ENCODE peak calls at places on chromosomes 6 and 20, in nine cellular contexts. One of them, this sample, is unnamed.

GRCh38 chr6:37017606-37018005 is 12.2 kb downstream of the FGD2 start:
- DNase-seq in LHCN-M2: no peak
- DNase-seq in cardiac fibroblast: no peak
- DNase-seq in glomerular endothelial cell: no peak
- DNase-seq in glutamatergic neuron: no peak
- DNase-seq in NCI-H1436: no peak
- DNase-seq in H7: no peak
- DNase-seq in GM20000: no peak
- DNase-seq in naive thymus-derived CD8-positive, alpha-beta T cell: no peak
- DNase-seq in this sample: no peak

GRCh38 chr6:3079700-3080099 is 11.4 kb downstream of the RIPK1 start:
- DNase-seq in cardiac fibroblast: no peak
- DNase-seq in GM20000: no peak
- DNase-seq in glomerular endothelial cell: no peak
- DNase-seq in glutamatergic neuron: no peak
- DNase-seq in LHCN-M2: no peak
- DNase-seq in H7: no peak
- DNase-seq in NCI-H1436: no peak
- DNase-seq in naive thymus-derived CD8-positive, alpha-beta T cell: no peak
- DNase-seq in this sample: no peak

GRCh38 chr6:37696841-37697735 is 595 bp downstream of the MDGA1 start:
- DNase-seq in LHCN-M2: peak
- DNase-seq in H7: peak
- DNase-seq in naive thymus-derived CD8-positive, alpha-beta T cell: peak
- DNase-seq in GM20000: peak
- DNase-seq in glomerular endothelial cell: no peak
- DNase-seq in glutamatergic neuron: no peak
- DNase-seq in cardiac fibroblast: peak
- DNase-seq in NCI-H1436: no peak
- DNase-seq in this sample: peak

GRCh38 chr6:142551145-142551811 is 249.5 kb downstream of the ADGRG6 start:
- DNase-seq in LHCN-M2: peak
- DNase-seq in GM20000: no peak
- DNase-seq in glutamatergic neuron: no peak
- DNase-seq in NCI-H1436: no peak
- DNase-seq in glomerular endothelial cell: no peak
- DNase-seq in naive thymus-derived CD8-positive, alpha-beta T cell: peak
- DNase-seq in cardiac fibroblast: peak
- DNase-seq in H7: no peak
- DNase-seq in this sample: peak

GRCh38 chr20:44370639-44371218 is 15.2 kb downstream of the HNF4A start:
- DNase-seq in glutamatergic neuron: no peak
- DNase-seq in NCI-H1436: no peak
- DNase-seq in naive thymus-derived CD8-positive, alpha-beta T cell: no peak
- DNase-seq in H7: no peak
- DNase-seq in GM20000: no peak
- DNase-seq in glomerular endothelial cell: no peak
- DNase-seq in cardiac fibroblast: no peak
- DNase-seq in LHCN-M2: no peak
- DNase-seq in this sample: no peak

GRCh38 chr20:856361-856775 is 22.9 kb downstream of the FAM110A start:
- DNase-seq in H7: no peak
- DNase-seq in glomerular endothelial cell: no peak
- DNase-seq in GM20000: no peak
- DNase-seq in LHCN-M2: peak
- DNase-seq in glutamatergic neuron: no peak
- DNase-seq in NCI-H1436: no peak
- DNase-seq in cardiac fibroblast: peak
- DNase-seq in naive thymus-derived CD8-positive, alpha-beta T cell: peak
- DNase-seq in this sample: no peak

GRCh38 chr20:1324598-1325172 is 4.3 kb downstream of the SDCBP2 start:
- DNase-seq in glutamatergic neuron: no peak
- DNase-seq in H7: no peak
- DNase-seq in cardiac fibroblast: peak
- DNase-seq in glomerular endothelial cell: no peak
- DNase-seq in naive thymus-derived CD8-positive, alpha-beta T cell: peak
- DNase-seq in GM20000: peak
- DNase-seq in NCI-H1436: no peak
- DNase-seq in LHCN-M2: peak
- DNase-seq in this sample: no peak

GRCh38 chr6:97669191-97669651 is 386.2 kb upstream of the MMS22L start:
- DNase-seq in NCI-H1436: no peak
- DNase-seq in H7: peak
- DNase-seq in naive thymus-derived CD8-positive, alpha-beta T cell: no peak
- DNase-seq in GM20000: peak
- DNase-seq in cardiac fibroblast: peak
- DNase-seq in glomerular endothelial cell: no peak
- DNase-seq in LHCN-M2: peak
- DNase-seq in glutamatergic neuron: peak
- DNase-seq in this sample: peak

GRCh38 chr20:39607124-39607523 is 645.0 kb downstream of the DHX35 start:
- DNase-seq in NCI-H1436: no peak
- DNase-seq in naive thymus-derived CD8-positive, alpha-beta T cell: no peak
- DNase-seq in GM20000: no peak
- DNase-seq in glutamatergic neuron: no peak
- DNase-seq in LHCN-M2: no peak
- DNase-seq in H7: no peak
- DNase-seq in glomerular endothelial cell: no peak
- DNase-seq in cardiac fibroblast: peak
- DNase-seq in this sample: no peak

GRCh38 chr20:45343867-45344721 is 4.1 kb downstream of the SDC4 start:
- DNase-seq in LHCN-M2: peak
- DNase-seq in NCI-H1436: no peak
- DNase-seq in GM20000: no peak
- DNase-seq in cardiac fibroblast: peak
- DNase-seq in naive thymus-derived CD8-positive, alpha-beta T cell: no peak
- DNase-seq in glomerular endothelial cell: no peak
- DNase-seq in glutamatergic neuron: no peak
- DNase-seq in H7: no peak
- DNase-seq in this sample: no peak

GRCh38 chr20:39105551-39105950 is 143.4 kb downstream of the DHX35 start:
- DNase-seq in NCI-H1436: no peak
- DNase-seq in LHCN-M2: no peak
- DNase-seq in cardiac fibroblast: no peak
- DNase-seq in naive thymus-derived CD8-positive, alpha-beta T cell: no peak
- DNase-seq in glomerular endothelial cell: no peak
- DNase-seq in glutamatergic neuron: no peak
- DNase-seq in H7: no peak
- DNase-seq in GM20000: no peak
- DNase-seq in this sample: no peak

GRCh38 chr6:38482466-38482865 is 157.3 kb downstream of the BTBD9 start:
- DNase-seq in cardiac fibroblast: no peak
- DNase-seq in GM20000: no peak
- DNase-seq in naive thymus-derived CD8-positive, alpha-beta T cell: no peak
- DNase-seq in H7: no peak
- DNase-seq in glutamatergic neuron: no peak
- DNase-seq in glomerular endothelial cell: no peak
- DNase-seq in NCI-H1436: no peak
- DNase-seq in LHCN-M2: no peak
- DNase-seq in this sample: no peak

GRCh38 chr20:34938466-34939163 is 17.0 kb downstream of the GSS start:
- DNase-seq in naive thymus-derived CD8-positive, alpha-beta T cell: no peak
- DNase-seq in glutamatergic neuron: no peak
- DNase-seq in NCI-H1436: no peak
- DNase-seq in glomerular endothelial cell: no peak
- DNase-seq in LHCN-M2: no peak
- DNase-seq in cardiac fibroblast: no peak
- DNase-seq in GM20000: no peak
- DNase-seq in H7: no peak
- DNase-seq in this sample: no peak

GRCh38 chr6:168040856-168041496 is 38.0 kb downstream of the FRMD1 start:
- DNase-seq in glutamatergic neuron: no peak
- DNase-seq in cardiac fibroblast: no peak
- DNase-seq in naive thymus-derived CD8-positive, alpha-beta T cell: no peak
- DNase-seq in H7: no peak
- DNase-seq in NCI-H1436: no peak
- DNase-seq in LHCN-M2: no peak
- DNase-seq in GM20000: no peak
- DNase-seq in glomerular endothelial cell: no peak
- DNase-seq in this sample: no peak

GRCh38 chr20:46073024-46073423 is 16.7 kb downstream of the NCOA5 start:
- DNase-seq in cardiac fibroblast: no peak
- DNase-seq in naive thymus-derived CD8-positive, alpha-beta T cell: no peak
- DNase-seq in glomerular endothelial cell: no peak
- DNase-seq in H7: no peak
- DNase-seq in LHCN-M2: no peak
- DNase-seq in glutamatergic neuron: no peak
- DNase-seq in GM20000: no peak
- DNase-seq in NCI-H1436: no peak
- DNase-seq in this sample: no peak

GRCh38 chr6:7691675-7692452 is 34.0 kb upstream of the BMP6 start:
- DNase-seq in LHCN-M2: peak
- DNase-seq in glutamatergic neuron: no peak
- DNase-seq in cardiac fibroblast: peak
- DNase-seq in GM20000: no peak
- DNase-seq in NCI-H1436: no peak
- DNase-seq in naive thymus-derived CD8-positive, alpha-beta T cell: no peak
- DNase-seq in H7: no peak
- DNase-seq in glomerular endothelial cell: no peak
- DNase-seq in this sample: no peak

GRCh38 chr6:45049188-45049843 is 278.8 kb upstream of the RUNX2 start:
- DNase-seq in cardiac fibroblast: peak
- DNase-seq in glutamatergic neuron: no peak
- DNase-seq in LHCN-M2: peak
- DNase-seq in H7: no peak
- DNase-seq in naive thymus-derived CD8-positive, alpha-beta T cell: no peak
- DNase-seq in NCI-H1436: no peak
- DNase-seq in glomerular endothelial cell: peak
- DNase-seq in GM20000: no peak
- DNase-seq in this sample: no peak

GRCh38 chr6:48449002-48449401 is 338.0 kb upstream of the PTCHD4 start:
- DNase-seq in glutamatergic neuron: no peak
- DNase-seq in LHCN-M2: peak
- DNase-seq in GM20000: no peak
- DNase-seq in glomerular endothelial cell: no peak
- DNase-seq in NCI-H1436: no peak
- DNase-seq in naive thymus-derived CD8-positive, alpha-beta T cell: no peak
- DNase-seq in H7: no peak
- DNase-seq in cardiac fibroblast: peak
- DNase-seq in this sample: no peak

GRCh38 chr6:2783188-2783957 is 18.2 kb downstream of the WRNIP1 start:
- DNase-seq in naive thymus-derived CD8-positive, alpha-beta T cell: no peak
- DNase-seq in H7: peak
- DNase-seq in NCI-H1436: no peak
- DNase-seq in glutamatergic neuron: peak
- DNase-seq in GM20000: no peak
- DNase-seq in LHCN-M2: peak
- DNase-seq in glomerular endothelial cell: no peak
- DNase-seq in cardiac fibroblast: no peak
- DNase-seq in this sample: no peak

GRCh38 chr6:2028457-2029038 is 216.9 kb downstream of the GMDS start:
- DNase-seq in glutamatergic neuron: no peak
- DNase-seq in naive thymus-derived CD8-positive, alpha-beta T cell: no peak
- DNase-seq in glomerular endothelial cell: peak
- DNase-seq in cardiac fibroblast: no peak
- DNase-seq in GM20000: peak
- DNase-seq in NCI-H1436: peak
- DNase-seq in LHCN-M2: no peak
- DNase-seq in H7: no peak
- DNase-seq in this sample: no peak

GRCh38 chr20:3890410-3890751 is 1.2 kb downstream of the PANK2 start:
- DNase-seq in GM20000: no peak
- DNase-seq in naive thymus-derived CD8-positive, alpha-beta T cell: no peak
- DNase-seq in NCI-H1436: no peak
- DNase-seq in LHCN-M2: peak
- DNase-seq in glomerular endothelial cell: no peak
- DNase-seq in glutamatergic neuron: no peak
- DNase-seq in cardiac fibroblast: peak
- DNase-seq in H7: no peak
- DNase-seq in this sample: peak

GRCh38 chr20:25750220-25750764 is 53.6 kb upstream of the ZNF337 start:
- DNase-seq in LHCN-M2: no peak
- DNase-seq in glutamatergic neuron: no peak
- DNase-seq in GM20000: no peak
- DNase-seq in glomerular endothelial cell: no peak
- DNase-seq in cardiac fibroblast: no peak
- DNase-seq in H7: no peak
- DNase-seq in NCI-H1436: no peak
- DNase-seq in naive thymus-derived CD8-positive, alpha-beta T cell: no peak
- DNase-seq in this sample: no peak

GRCh38 chr6:142802124-142802523 is 142.9 kb downstream of the HIVEP2 start:
- DNase-seq in glutamatergic neuron: no peak
- DNase-seq in H7: no peak
- DNase-seq in GM20000: no peak
- DNase-seq in naive thymus-derived CD8-positive, alpha-beta T cell: no peak
- DNase-seq in cardiac fibroblast: peak
- DNase-seq in NCI-H1436: no peak
- DNase-seq in glomerular endothelial cell: no peak
- DNase-seq in LHCN-M2: peak
- DNase-seq in this sample: no peak

GRCh38 chr20:34322267-34323105 is 19.3 kb upstream of the AHCY start:
- DNase-seq in glutamatergic neuron: no peak
- DNase-seq in glomerular endothelial cell: no peak
- DNase-seq in cardiac fibroblast: no peak
- DNase-seq in naive thymus-derived CD8-positive, alpha-beta T cell: no peak
- DNase-seq in H7: no peak
- DNase-seq in LHCN-M2: no peak
- DNase-seq in NCI-H1436: no peak
- DNase-seq in GM20000: no peak
- DNase-seq in this sample: no peak

GRCh38 chr6:168926306-168926705 is 327.3 kb downstream of the THBS2 start:
- DNase-seq in NCI-H1436: no peak
- DNase-seq in cardiac fibroblast: no peak
- DNase-seq in H7: no peak
- DNase-seq in LHCN-M2: no peak
- DNase-seq in glutamatergic neuron: no peak
- DNase-seq in GM20000: no peak
- DNase-seq in naive thymus-derived CD8-positive, alpha-beta T cell: no peak
- DNase-seq in glomerular endothelial cell: no peak
- DNase-seq in this sample: no peak

This sample was measured in retina.